ENCODE peak calls at places on chromosome 22, in nine cellular contexts. A is transverse colon, B is cardiac muscle cell, T is astrocyte of the spinal cord, E is upper lobe of left lung, H is fibroblast of pulmonary artery, W is AG04450, F is brain microvascular endothelial cell, K is fibroblast of villous mesenchyme. M is an unnamed sample.

GRCh38 chr22:25362883-25363240 is 143.4 kb downstream of the CRYBB2 start:
- DNase-seq in W (no peak), A (no peak), E (no peak), F (no peak), H (no peak), K (no peak), B (no peak), T (no peak), M (no peak)

GRCh38 chr22:48851933-48852549 is 975.6 kb downstream of the BRD1 start:
- DNase-seq in W (no peak), B (no peak), T (no peak), A (no peak), E (no peak), H (no peak), K (no peak), F (no peak), M (no peak)

GRCh38 chr22:46774456-46775363 is 12.3 kb downstream of the TBC1D22A start:
- DNase-seq in W (no peak), B (no peak), K (no peak), F (no peak), H (no peak), T (no peak), E (peak), A (no peak), M (no peak)

GRCh38 chr22:20464096-20464614 is 26.5 kb upstream of the SCARF2 start:
- DNase-seq in H (no peak), W (no peak), F (no peak), B (no peak), E (no peak), A (no peak), K (no peak), T (no peak), M (no peak)

GRCh38 chr22:30636226-30637077 is 871 bp downstream of the SLC35E4 start:
- DNase-seq in H (no peak), T (peak), B (no peak), F (no peak), W (no peak), E (peak), A (peak), K (peak), M (peak)

GRCh38 chr22:19483481-19484244 is 3.9 kb downstream of the CDC45 start:
- DNase-seq in A (no peak), T (peak), W (no peak), K (peak), H (peak), B (no peak), F (peak), E (no peak), M (peak)

GRCh38 chr22:33274214-33274828 is 216.1 kb upstream of the SYN3 start:
- DNase-seq in W (no peak), T (no peak), H (peak), F (no peak), K (no peak), B (peak), A (peak), E (no peak), M (peak)

GRCh38 chr22:17388235-17388634 is 19.0 kb downstream of the CECR2 start:
- DNase-seq in B (no peak), A (no peak), K (no peak), H (no peak), T (no peak), E (no peak), W (no peak), F (no peak), M (no peak)

GRCh38 chr22:35170716-35171697 is 86.3 kb upstream of the HMGXB4 start:
- DNase-seq in F (no peak), H (no peak), T (no peak), B (no peak), A (no peak), E (no peak), K (no peak), W (no peak), M (no peak)

GRCh38 chr22:46969491-46969890 is 207.0 kb downstream of the TBC1D22A start:
- DNase-seq in K (no peak), B (no peak), E (no peak), H (no peak), A (no peak), T (no peak), F (no peak), W (no peak), M (no peak)

GRCh38 chr22:39502789-39503464 is 837 bp downstream of the MIEF1 start:
- DNase-seq in T (no peak), K (no peak), W (no peak), F (no peak), E (no peak), A (no peak), H (no peak), B (no peak), M (peak)

DNA sequence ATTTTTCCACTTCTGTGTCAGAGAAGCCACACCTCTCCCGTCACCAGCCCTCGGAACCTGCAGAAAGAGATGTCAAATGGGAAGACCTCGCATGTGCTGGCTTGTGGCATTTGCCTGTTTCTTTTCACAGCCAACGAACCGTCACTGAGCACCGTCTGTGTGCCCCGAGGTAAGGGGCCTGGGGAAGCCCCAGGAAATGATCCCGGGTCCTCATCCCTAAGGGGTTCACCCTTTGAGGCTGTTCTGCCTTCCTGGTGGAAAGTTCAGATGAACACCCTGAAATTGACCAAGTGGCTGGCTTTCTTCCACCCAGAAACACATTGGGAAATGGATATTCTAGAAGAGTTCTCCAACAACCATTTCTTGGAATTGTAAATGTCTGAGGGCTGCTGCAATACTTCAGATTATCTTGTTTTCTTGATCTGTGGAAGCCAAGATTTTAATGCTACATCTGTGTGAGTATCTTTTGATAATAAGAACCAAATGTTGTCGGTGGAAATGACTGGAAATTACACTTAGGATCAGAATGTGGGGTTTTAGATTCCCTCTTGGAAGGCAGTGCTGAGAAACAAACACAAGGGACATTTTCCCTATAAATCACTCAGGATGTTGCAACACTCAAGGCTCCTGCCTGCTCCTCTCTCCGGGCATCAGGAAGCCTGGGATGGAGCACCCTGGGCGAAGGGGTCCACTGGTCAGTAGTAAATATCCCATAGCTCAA is 37.6 kb downstream of the RIBC2 start:
- DNase-seq in K (peak), A (no peak), E (no peak), W (peak), B (no peak), H (peak), F (no peak), T (peak), M (peak)
- TF ChIP-seq CTCF in K (no peak), A (no peak), E (no peak), W (no peak), B (no peak), H (no peak), F (no peak), T (no peak), M (no peak)

GRCh38 chr22:42760806-42761565 is 40.3 kb upstream of the A4GALT start:
- DNase-seq in K (no peak), T (no peak), B (no peak), E (peak), W (no peak), F (no peak), H (no peak), A (peak), M (no peak)

GRCh38 chr22:42754658-42755057 is 34.0 kb upstream of the A4GALT start:
- DNase-seq in F (peak), T (peak), K (no peak), E (no peak), W (no peak), A (no peak), B (peak), H (peak), M (peak)

GRCh38 chr22:42752912-42753311 is 32.2 kb upstream of the A4GALT start:
- DNase-seq in T (no peak), H (peak), B (no peak), W (no peak), K (no peak), F (no peak), E (no peak), A (no peak), M (peak)

GRCh38 chr22:42758929-42759629 is 38.4 kb upstream of the A4GALT start:
- DNase-seq in A (no peak), H (peak), W (no peak), F (peak), K (peak), T (peak), E (peak), B (no peak), M (peak)

DNA sequence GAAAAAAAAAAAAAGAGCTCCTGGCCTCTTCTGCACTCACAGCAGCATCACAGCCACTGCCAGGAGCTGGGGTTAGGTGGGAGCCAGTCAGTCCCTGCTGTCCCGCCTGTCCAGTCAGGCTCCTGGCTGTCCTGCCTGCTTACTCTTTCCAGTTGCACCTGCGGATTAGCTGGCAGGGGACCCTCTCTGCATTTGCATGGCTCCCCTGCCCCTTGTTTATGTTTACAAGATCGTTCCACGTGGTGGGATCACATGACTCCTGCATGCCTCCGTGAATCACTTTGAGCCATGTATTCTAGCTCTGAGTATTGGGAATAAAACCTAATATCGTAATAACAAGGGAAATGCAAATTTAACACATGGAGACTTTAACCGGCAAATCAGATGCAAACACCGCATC is 36.8 kb upstream of the A4GALT start:
- DNase-seq in K (no peak), T (peak), A (no peak), H (no peak), F (no peak), E (no peak), B (no peak), W (no peak), M (no peak)
- H3K4me3 ChIP-seq in K (no peak), T (no peak), A (no peak), H (no peak), F (no peak), E (no peak), B (no peak), W (no peak), M (no peak)

GRCh38 chr22:50268655-50269113 is 1.5 kb downstream of the MAPK11 start:
- DNase-seq in B (no peak), T (no peak), F (no peak), K (no peak), A (peak), W (no peak), H (peak), E (no peak), M (peak)

GRCh38 chr22:50266994-50267393 is 3.2 kb downstream of the MAPK11 start:
- DNase-seq in A (no peak), K (no peak), B (no peak), E (no peak), W (no peak), H (no peak), T (no peak), F (no peak), M (no peak)

GRCh38 chr22:50269573-50270301 is 443 bp downstream of the MAPK11 start:
- DNase-seq in H (peak), T (peak), A (no peak), W (no peak), K (no peak), B (peak), F (no peak), E (peak), M (peak)

GRCh38 chr22:50270302-50271010 is at the start of gene MAPK11:
- DNase-seq in T (peak), E (peak), A (peak), B (peak), K (peak), H (peak), W (no peak), F (peak), M (peak)

GRCh38 chr22:50267591-50268390 is 2.4 kb downstream of the MAPK11 start:
- DNase-seq in E (peak), B (peak), F (no peak), K (peak), H (peak), W (no peak), A (peak), T (peak), M (peak)
- TF ChIP-seq CTCF in E (no peak), B (peak), F (peak), K (peak), H (peak), W (peak), A (no peak), T (peak), M (no peak)

GRCh38 chr22:42926034-42926433 is 69.0 kb upstream of the ARFGAP3 start:
- DNase-seq in B (no peak), A (no peak), E (no peak), H (no peak), T (no peak), F (no peak), W (no peak), K (no peak), M (no peak)

GRCh38 chr22:42926768-42927167 is 69.7 kb upstream of the ARFGAP3 start:
- DNase-seq in H (no peak), E (no peak), B (no peak), W (no peak), K (no peak), F (no peak), A (no peak), T (no peak), M (no peak)

GRCh38 chr22:42922374-42923177 is 65.5 kb upstream of the ARFGAP3 start:
- DNase-seq in W (no peak), B (no peak), E (peak), F (no peak), H (no peak), T (no peak), K (no peak), A (no peak), M (no peak)

GRCh38 chr22:42925598-42925997 is 68.5 kb upstream of the ARFGAP3 start:
- DNase-seq in H (no peak), T (no peak), B (no peak), K (no peak), W (no peak), F (no peak), E (no peak), A (no peak), M (no peak)

DNA sequence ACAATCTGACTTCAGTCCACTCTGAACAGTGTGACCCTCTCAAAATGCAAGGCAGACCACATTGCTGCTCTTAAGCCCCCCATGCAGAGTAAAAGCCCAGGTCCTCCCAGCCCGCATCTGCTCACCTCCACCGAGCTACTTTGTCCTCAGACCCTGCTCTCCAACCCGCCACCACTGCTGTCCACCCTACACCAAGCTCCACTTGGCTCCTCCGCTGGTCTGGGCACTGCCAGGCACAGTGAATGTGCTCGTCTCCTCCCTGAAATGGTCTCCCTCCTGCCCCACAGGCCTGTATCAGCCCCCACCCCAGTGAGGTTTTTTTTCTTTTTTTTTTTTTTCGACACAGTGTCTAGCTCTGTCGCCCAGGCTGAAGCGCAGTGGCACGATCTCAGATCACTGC is 67.4 kb upstream of the ARFGAP3 start:
- DNase-seq in B (no peak), W (no peak), E (no peak), A (no peak), F (no peak), H (no peak), K (no peak), T (no peak), M (no peak)
- H3K4me3 ChIP-seq in B (no peak), W (no peak), E (no peak), A (no peak), F (no peak), H (no peak), K (no peak), T (no peak), M (no peak)